ENCODE peak calls at places on chromosomes 4 and X, in six cellular contexts. X is aorta; B is HTR-8/SVneo; H is stimulated activated CD4-positive, alpha-beta T cell treated with anti-CD3 and anti-CD28 coated beads, Interleukin-4, amount 100 ng/mL, for 24 hours; G is fibroblast of pulmonary artery; D is HFFc6. P is an unnamed sample.

GRCh38 chr4:188127157-188127874 is 11.9 kb upstream of the TRIML1 start:
- DNase-seq in X (no peak), B (peak; percentile 81), H (no peak), G (peak; percentile 36), D (peak; percentile 58), P (peak; percentile 91)

GRCh38 chr4:53601251-53601764 is 10.0 kb upstream of the LNX1 start:
- DNase-seq in X (no peak), B (no peak), H (no peak), G (peak; percentile 28), D (no peak), P (no peak)

GRCh38 chr4:56619160-56619559 is 61.9 kb downstream of the HOPX start:
- DNase-seq in X (no peak), B (no peak), H (peak; percentile 6), G (peak; percentile 30), D (no peak), P (peak; percentile 72)

GRCh38 chr4:89158884-89159503 is 47.7 kb downstream of the TIGD2 start:
- DNase-seq in X (no peak), B (peak; percentile 14), H (no peak), G (peak; percentile 72), D (peak; percentile 39), P (peak; percentile 45)

GRCh38 chrX:123803331-123803983 is 56.4 kb upstream of the XIAP start:
- DNase-seq in X (no peak), B (peak; percentile 20), H (peak; percentile 19), G (peak; percentile 65), D (peak; percentile 81), P (peak; percentile 60)

GRCh38 chrX:73943900-73944581 is 359.9 kb upstream of the ZCCHC13 start:
- DNase-seq in X (peak; percentile 94), B (peak; percentile 95), H (peak; percentile 85), G (peak; percentile 88), D (peak; percentile 74), P (peak; percentile 96)

GRCh38 chr4:25807101-25807728 is 55.6 kb downstream of the SEL1L3 start:
- DNase-seq in X (no peak), B (no peak), H (no peak), G (no peak), D (no peak), P (no peak)

GRCh38 chrX:7071390-7071789 is 76.1 kb upstream of the STS start:
- DNase-seq in X (no peak), B (no peak), H (no peak), G (no peak), D (no peak), P (no peak)

GRCh38 chrX:53684415-53685192 is 1.9 kb downstream of the HUWE1 start:
- DNase-seq in X (no peak), B (no peak), H (no peak), G (no peak), D (no peak), P (peak; percentile 3)

GRCh38 chr4:4985844-4986243 is 33.4 kb downstream of the CYTL1 start:
- DNase-seq in X (no peak), B (peak; percentile 41), H (no peak), G (no peak), D (peak; percentile 33), P (no peak)

GRCh38 chr4:75995727-75996126 is 5.0 kb upstream of the SDAD1 start:
- DNase-seq in X (no peak), B (peak; percentile 23), H (peak; percentile 7), G (peak; percentile 74), D (peak; percentile 51), P (peak; percentile 49)

GRCh38 chr4:118918388-118918787 is 29.7 kb downstream of the SYNPO2 start:
- DNase-seq in X (no peak), B (peak; percentile 39), H (no peak), G (peak; percentile 94), D (peak; percentile 79), P (peak; percentile 92)

GRCh38 chrX:79094075-79094832 is 50.2 kb upstream of the GPR174 start:
- DNase-seq in X (no peak), B (no peak), H (no peak), G (no peak), D (no peak), P (no peak)

GRCh38 chr4:125013891-125014290 is 300.9 kb upstream of the FAT4 start:
- DNase-seq in X (no peak), B (no peak), H (no peak), G (peak; percentile 39), D (peak; percentile 22), P (peak; percentile 23)

GRCh38 chrX:107674480-107675364 is 46.4 kb downstream of the PRPS1 start:
- DNase-seq in X (peak; percentile 75), B (no peak), H (peak; percentile 42), G (peak; percentile 92), D (peak; percentile 8), P (peak; percentile 73)

GRCh38 chr4:181416966-181417365 is 826.2 kb upstream of the TENM3 start:
- DNase-seq in X (no peak), B (no peak), H (no peak), G (no peak), D (no peak), P (no peak)

GRCh38 chrX:66110112-66110511 is 53.9 kb upstream of the HEPH start:
- DNase-seq in X (no peak), B (no peak), H (peak; percentile 8), G (peak; percentile 44), D (no peak), P (peak; percentile 10)

GRCh38 chr4:190020790-190021717 is 6.0 kb downstream of the FRG2 start:
- DNase-seq in X (peak; percentile 43), B (peak; percentile 89), H (peak; percentile 19), G (peak; percentile 34), D (no peak), P (no peak)

GRCh38 chrX:17836830-17837229 is 24.3 kb downstream of the RAI2 start:
- DNase-seq in X (no peak), B (no peak), H (no peak), G (no peak), D (no peak), P (no peak)

GRCh38 chrX:153750126-153750774 is 13.8 kb upstream of the PLXNB3 start:
- DNase-seq in X (no peak), B (no peak), H (no peak), G (no peak), D (no peak), P (no peak)

GRCh38 chr4:22778547-22779163 is 85.9 kb downstream of the GBA3 start:
- DNase-seq in X (no peak), B (no peak), H (no peak), G (no peak), D (no peak), P (no peak)

GRCh38 chr4:156901871-156902270 is 69.7 kb downstream of the PDGFC start:
- DNase-seq in X (no peak), B (no peak), H (no peak), G (peak; percentile 21), D (no peak), P (peak; percentile 22)

GRCh38 chrX:24167719-24168472 is 18.4 kb downstream of the ZFX start:
- DNase-seq in X (no peak), B (no peak), H (no peak), G (no peak), D (no peak), P (no peak)

GRCh38 chrX:130778773-130779172 is 124.2 kb downstream of the ENOX2 start:
- DNase-seq in X (no peak), B (no peak), H (no peak), G (no peak), D (peak; percentile 9), P (peak; percentile 10)

GRCh38 chr4:77927991-77928925 is 65.6 kb downstream of the MRPL1 start:
- DNase-seq in X (no peak), B (no peak), H (no peak), G (peak; percentile 78), D (no peak), P (peak; percentile 74)

GRCh38 chrX:153778684-153779101 is 2.1 kb upstream of the SRPK3 start:
- DNase-seq in X (peak; percentile 45), B (no peak), H (no peak), G (no peak), D (no peak), P (no peak)

GRCh38 chr4:169557061-169557636 is 55.2 kb downstream of the NEK1 start:
- DNase-seq in X (no peak), B (no peak), H (no peak), G (no peak), D (peak; percentile 65), P (no peak)

GRCh38 chrX:103417933-103418332 is 41.6 kb downstream of the BEX3 start:
- DNase-seq in X (no peak), B (no peak), H (no peak), G (no peak), D (peak; percentile 25), P (no peak)

P was measured in iris pigment epithelial cell.